ENCODE peak calls at places on chromosomes 11 and 22, in nine cellular contexts. B is transverse colon, L is GM23338, R is stomach, P is prostate gland, S is H1, E is HL-60, N is spleen, Z is HCT116. C is an unnamed sample.
A peak's percentile ranks its signal among the peaks of the same experiment; 100 is the strongest.

GRCh38 chr11:123357353-123357989 is 72.6 kb upstream of the GRAMD1B start:
- DNase-seq in B (no peak), L (peak; percentile 11), R (no peak), P (no peak), S (no peak), E (no peak), N (no peak), Z (no peak), C (no peak)

GRCh38 chr11:124746621-124747243 is 5.3 kb downstream of the VSIG2 start:
- DNase-seq in B (peak; percentile 94), L (peak; percentile 94), R (peak; percentile 93), P (peak; percentile 88), S (peak; percentile 77), E (peak; percentile 52), N (peak; percentile 93), Z (peak; percentile 82), C (no peak)

GRCh38 chr11:109865558-109866186 is 227.5 kb upstream of the ZC3H12C start:
- DNase-seq in B (no peak), L (peak; percentile 21), R (no peak), P (no peak), S (no peak), E (no peak), N (no peak), Z (no peak), C (no peak)

GRCh38 chr11:77207019-77207485 is 79.0 kb downstream of the MYO7A start:
- DNase-seq in B (no peak), L (no peak), R (no peak), P (no peak), S (no peak), E (no peak), N (peak; percentile 72), Z (no peak), C (no peak)

GRCh38 chr11:9385288-9385902 is 943 bp downstream of the IPO7 start:
- DNase-seq in B (no peak), L (no peak), R (peak; percentile 59), P (no peak), S (no peak), E (no peak), N (no peak), Z (no peak), C (peak; percentile 51)

GRCh38 chr22:36753120-36753802 is 22.7 kb downstream of the IFT27 start:
- DNase-seq in B (peak; percentile 22), L (no peak), R (no peak), P (no peak), S (no peak), E (no peak), N (no peak), Z (no peak), C (no peak)

GRCh38 chr11:36156486-36157150 is 132.6 kb downstream of the COMMD9 start:
- DNase-seq in B (no peak), L (no peak), R (no peak), P (no peak), S (no peak), E (no peak), N (no peak), Z (no peak), C (no peak)

GRCh38 chr11:99268895-99269294 is 248.1 kb downstream of the CNTN5 start:
- DNase-seq in B (no peak), L (no peak), R (no peak), P (no peak), S (no peak), E (no peak), N (no peak), Z (no peak), C (no peak)

GRCh38 chr11:15280393-15280792 is 165.7 kb downstream of the INSC start:
- DNase-seq in B (no peak), L (no peak), R (no peak), P (no peak), S (no peak), E (no peak), N (no peak), Z (no peak), C (no peak)

GRCh38 chr11:34250732-34251639 is 106.8 kb downstream of the ABTB2 start:
- DNase-seq in B (peak; percentile 53), L (peak; percentile 53), R (peak; percentile 35), P (no peak), S (no peak), E (peak; percentile 51), N (peak; percentile 91), Z (peak; percentile 75), C (peak; percentile 74)

GRCh38 chr11:60615497-60615896 is 83.9 kb upstream of the MS4A8 start:
- DNase-seq in B (no peak), L (no peak), R (no peak), P (no peak), S (no peak), E (no peak), N (no peak), Z (no peak), C (no peak)

GRCh38 chr11:82776377-82776776 is 42.7 kb upstream of the FAM181B start:
- DNase-seq in B (no peak), L (no peak), R (no peak), P (no peak), S (no peak), E (no peak), N (no peak), Z (no peak), C (no peak)

GRCh38 chr11:1935156-1936071 is 11.7 kb upstream of the MRPL23 start:
- DNase-seq in B (no peak), L (no peak), R (no peak), P (no peak), S (no peak), E (no peak), N (peak; percentile 67), Z (no peak), C (no peak)

GRCh38 chr22:32904044-32904443 is 102.5 kb downstream of the TIMP3 start:
- DNase-seq in B (peak; percentile 15), L (peak; percentile 83), R (no peak), P (no peak), S (no peak), E (no peak), N (no peak), Z (peak; percentile 51), C (no peak)

GRCh38 chr11:123479048-123479837 is 49.2 kb downstream of the GRAMD1B start:
- DNase-seq in B (no peak), L (no peak), R (no peak), P (no peak), S (no peak), E (peak; percentile 90), N (no peak), Z (no peak), C (no peak)

GRCh38 chr11:75311858-75312288 is 39.6 kb downstream of the ARRB1 start:
- DNase-seq in B (peak; percentile 82), L (no peak), R (peak; percentile 67), P (no peak), S (no peak), E (no peak), N (no peak), Z (no peak), C (no peak)

GRCh38 chr11:130145975-130146776 is 13.4 kb upstream of the ST14 start:
- DNase-seq in B (peak; percentile 88), L (peak; percentile 95), R (peak; percentile 82), P (no peak), S (peak; percentile 87), E (no peak), N (no peak), Z (peak; percentile 87), C (no peak)

GRCh38 chr11:3220101-3220500 is 1.5 kb upstream of the MRGPRG start:
- DNase-seq in B (peak; percentile 3), L (no peak), R (no peak), P (no peak), S (no peak), E (no peak), N (peak; percentile 63), Z (no peak), C (no peak)
- TF ChIP-seq POLR2AphosphoS5 in B (no peak), L (no peak), R (no peak), P (no peak), S (no peak), E (no peak), N (no peak), Z (no peak), C (no peak)

DNA sequence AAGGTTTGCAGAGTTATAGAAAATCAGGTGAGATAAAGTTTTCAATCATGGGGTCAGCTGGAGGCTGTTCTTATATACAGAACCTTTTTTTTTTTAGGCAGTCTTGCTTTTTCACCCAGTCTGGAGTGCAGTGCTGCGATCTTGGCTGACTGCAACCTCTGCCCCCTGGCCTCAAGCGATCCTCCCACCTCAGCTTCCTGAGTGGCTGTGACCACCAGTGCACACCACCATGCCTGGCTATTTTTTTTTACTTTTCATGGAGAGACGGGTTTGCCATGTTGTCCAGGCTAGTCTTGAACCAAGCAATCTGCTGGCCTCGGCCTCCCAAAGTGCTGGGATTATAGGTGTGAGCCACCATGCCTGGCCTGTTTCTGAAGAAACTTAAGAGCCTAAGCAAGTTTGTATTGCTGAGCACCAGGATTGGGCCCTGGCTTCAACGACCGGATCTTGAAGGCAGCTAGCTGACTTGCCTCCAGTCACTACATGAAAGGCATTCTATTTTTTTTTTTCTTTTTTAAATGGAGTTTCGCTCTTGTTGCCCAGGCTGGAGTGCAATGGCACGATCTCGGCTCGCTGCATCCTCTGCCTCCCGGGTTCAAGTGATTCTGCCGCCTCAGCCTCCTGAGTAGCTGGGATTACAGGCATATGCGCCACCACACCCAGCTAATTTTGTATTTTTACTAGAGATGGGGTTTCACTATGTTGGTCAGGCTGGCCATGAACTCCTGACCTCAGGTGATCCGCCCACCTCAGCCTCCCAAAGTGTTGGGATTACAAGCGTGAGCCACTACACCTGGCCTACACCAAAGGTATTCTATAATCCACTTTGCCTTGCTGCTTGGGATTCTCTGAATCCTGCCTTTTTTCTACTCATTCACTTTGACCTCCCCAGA is 7.6 kb downstream of the XBP1 start:
- DNase-seq in B (no peak), L (peak; percentile 23), R (no peak), P (no peak), S (no peak), E (no peak), N (peak; percentile 49), Z (no peak), C (no peak)
- H3K27ac ChIP-seq in B (peak overlapping the region; percentile 48), L (peak overlapping the region; percentile 77), R (peak overlapping the region; percentile 30), P (no peak overlapping the region), S (no peak overlapping the region), E (no peak overlapping the region), N (peak overlapping the region; percentile 53), Z (no peak overlapping the region), C (no peak overlapping the region)

DNA sequence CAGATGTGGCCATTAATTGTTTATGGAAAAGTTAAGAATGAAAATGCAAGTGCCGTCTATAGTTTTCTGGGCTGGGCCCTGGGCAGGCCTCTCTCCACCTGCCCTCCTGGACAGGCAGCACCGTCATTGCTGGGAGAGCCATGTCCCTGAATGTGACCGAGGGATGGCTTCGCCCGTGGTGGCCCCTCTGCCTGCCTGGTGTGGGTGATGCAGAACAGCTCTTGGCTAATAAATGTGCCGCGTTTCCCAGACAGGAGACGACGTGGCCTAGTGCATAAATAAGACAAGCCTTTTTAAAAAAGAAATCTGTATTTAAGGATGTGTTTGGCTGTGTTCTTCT is 407.3 kb downstream of the TBC1D22A start:
- DNase-seq in B (peak; percentile 4), L (no peak), R (peak; percentile 18), P (no peak), S (no peak), E (no peak), N (peak; percentile 47), Z (no peak), C (no peak)
- TF ChIP-seq CTCF in B (no peak), L (no peak), R (no peak), P (no peak), S (no peak), E (no peak), N (no peak), Z (no peak), C (no peak)

DNA sequence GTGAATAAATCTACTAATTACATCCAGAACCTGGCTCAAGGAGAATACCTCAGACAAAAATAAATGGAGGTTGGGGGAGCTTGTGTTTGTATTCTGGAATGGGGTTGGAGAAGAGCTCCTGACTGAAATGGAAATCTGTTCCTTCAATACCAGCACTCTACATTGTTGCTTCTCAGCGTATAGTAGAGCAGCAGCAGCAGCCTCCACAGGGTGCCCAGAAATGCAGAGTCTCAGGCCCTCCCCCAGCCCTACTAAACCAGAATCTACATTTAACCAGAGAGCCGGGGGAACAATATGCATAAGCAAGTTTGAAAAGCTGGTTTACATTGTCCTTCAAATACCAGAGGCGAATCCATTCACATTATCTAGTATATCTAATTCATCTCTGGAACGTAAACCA is 474.8 kb downstream of the NTM start:
- DNase-seq in B (no peak), L (peak; percentile 77), R (no peak), P (no peak), S (peak; percentile 46), E (no peak), N (no peak), Z (no peak), C (no peak)
- TF ChIP-seq POLR2AphosphoS5 in B (no peak), L (no peak), R (no peak), P (no peak), S (no peak), E (no peak), N (no peak), Z (no peak), C (no peak)